ENCODE peak calls at places on chromosomes 4 and X, in ten cellular contexts. Y is endothelial cell; A is globus pallidus; Q is Daoy; L is endothelial cell of umbilical vein; H is lung; U is ACHN; F is substantia nigra; O is stimulated activated naive CD8-positive, alpha-beta T cell treated with anti-CD3 and anti-CD28 coated beads, Interleukin-15, Interleukin-2, amounts not matched to agents 100 U/mL and 50 U/mL, for 24 hours; R is kidney epithelial cell. X is an unnamed sample.
A peak's percentile ranks its signal among the peaks of the same experiment; 100 is the strongest.

GRCh38 chr4:24578364-24578763 is 6.0 kb downstream of the DHX15 start:
- DNase-seq in Y (no peak), A (no peak), Q (no peak), L (no peak), H (no peak), U (no peak), F (no peak), O (no peak), R (no peak), X (no peak)

GRCh38 chr4:53205970-53206369 is 159.9 kb downstream of the SCFD2 start:
- DNase-seq in Y (no peak), A (no peak), Q (no peak), L (no peak), H (no peak), U (no peak), F (no peak), O (no peak), R (no peak), X (no peak)

GRCh38 chr4:41538017-41538733 is at the start of gene LIMCH1:
- DNase-seq in Y (no peak), A (no peak), Q (peak; percentile 66), L (no peak), H (peak; percentile 46), U (no peak), F (no peak), O (no peak), R (no peak), X (peak; percentile 52)

GRCh38 chr4:42706086-42706485 is 49.2 kb upstream of the ATP8A1 start:
- DNase-seq in Y (no peak), A (no peak), Q (no peak), L (no peak), H (no peak), U (no peak), F (no peak), O (no peak), R (no peak), X (no peak)

GRCh38 chrX:96004386-96004785 is 680.3 kb upstream of the DIAPH2 start:
- DNase-seq in Y (no peak), A (no peak), Q (no peak), L (peak; percentile 84), H (no peak), U (no peak), F (no peak), O (no peak), R (peak; percentile 16), X (no peak)

GRCh38 chr4:147101678-147102077 is 156.0 kb upstream of the TTC29 start:
- DNase-seq in Y (no peak), A (no peak), Q (no peak), L (peak; percentile 28), H (no peak), U (no peak), F (no peak), O (no peak), R (no peak), X (no peak)

GRCh38 chr4:47642985-47643745 is 158.1 kb downstream of the ATP10D start:
- DNase-seq in Y (no peak), A (peak; percentile 19), Q (peak; percentile 53), L (no peak), H (no peak), U (no peak), F (no peak), O (no peak), R (peak; percentile 37), X (peak; percentile 48)

GRCh38 chr4:9983211-9983610 is 38.1 kb downstream of the SLC2A9 start:
- DNase-seq in Y (no peak), A (no peak), Q (no peak), L (no peak), H (peak; percentile 27), U (no peak), F (no peak), O (no peak), R (no peak), X (no peak)

GRCh38 chrX:39640866-39641265 is 456.9 kb downstream of the BCOR start:
- DNase-seq in Y (no peak), A (no peak), Q (no peak), L (no peak), H (no peak), U (no peak), F (no peak), O (no peak), R (no peak), X (no peak)

GRCh38 chr4:115110191-115111166 is 2.9 kb downstream of the NDST4 start:
- DNase-seq in Y (no peak), A (no peak), Q (no peak), L (no peak), H (no peak), U (no peak), F (no peak), O (no peak), R (no peak), X (no peak)

GRCh38 chrX:11423362-11423818 is 130.2 kb downstream of the AMELX start:
- DNase-seq in Y (no peak), A (peak; percentile 20), Q (peak; percentile 46), L (peak; percentile 15), H (peak; percentile 33), U (peak; percentile 17), F (no peak), O (no peak), R (peak; percentile 34), X (peak; percentile 25)

GRCh38 chr4:118823471-118823870 is 12.5 kb downstream of the SEC24D start:
- DNase-seq in Y (no peak), A (no peak), Q (no peak), L (no peak), H (peak; percentile 35), U (no peak), F (no peak), O (no peak), R (no peak), X (no peak)

GRCh38 chr4:13966241-13967195 is 339.0 kb upstream of the BOD1L1 start:
- DNase-seq in Y (no peak), A (no peak), Q (peak; percentile 76), L (peak; percentile 69), H (no peak), U (peak; percentile 65), F (no peak), O (no peak), R (peak; percentile 45), X (peak; percentile 62)

GRCh38 chr4:77697860-77698599 is 92.4 kb downstream of the CXCL13 start:
- DNase-seq in Y (peak; percentile 12), A (peak; percentile 44), Q (peak; percentile 56), L (peak; percentile 89), H (peak; percentile 33), U (peak; percentile 78), F (peak; percentile 4), O (no peak), R (peak; percentile 54), X (peak; percentile 65)

GRCh38 chr4:124684301-124684700 is 28.2 kb downstream of the ANKRD50 start:
- DNase-seq in Y (no peak), A (no peak), Q (no peak), L (peak; percentile 55), H (no peak), U (no peak), F (no peak), O (no peak), R (no peak), X (no peak)

GRCh38 chr4:185817403-185817818 is 5.4 kb upstream of the SORBS2 start:
- DNase-seq in Y (no peak), A (no peak), Q (no peak), L (no peak), H (peak; percentile 77), U (no peak), F (no peak), O (no peak), R (no peak), X (no peak)

GRCh38 chr4:42460043-42460442 is 62.8 kb downstream of the SHISA3 start:
- DNase-seq in Y (no peak), A (no peak), Q (no peak), L (no peak), H (no peak), U (no peak), F (no peak), O (no peak), R (no peak), X (no peak)

GRCh38 chr4:87574996-87575395 is 33.3 kb upstream of the DSPP start:
- DNase-seq in Y (no peak), A (no peak), Q (peak; percentile 11), L (no peak), H (peak; percentile 32), U (no peak), F (no peak), O (no peak), R (no peak), X (no peak)

GRCh38 chr4:155506761-155507160 is 130.0 kb upstream of the MAP9 start:
- DNase-seq in Y (no peak), A (no peak), Q (no peak), L (no peak), H (no peak), U (no peak), F (no peak), O (no peak), R (no peak), X (no peak)

GRCh38 chrX:153687121-153688039 is at the start of gene SLC6A8:
- DNase-seq in Y (peak; percentile 60), A (peak; percentile 67), Q (peak; percentile 72), L (peak; percentile 27), H (peak; percentile 50), U (peak; percentile 52), F (peak; percentile 25), O (peak; percentile 53), R (no peak), X (peak; percentile 92)

GRCh38 chrX:109840585-109840984 is 107.5 kb upstream of the ACSL4 start:
- DNase-seq in Y (no peak), A (peak; percentile 33), Q (peak; percentile 87), L (no peak), H (peak; percentile 38), U (peak; percentile 83), F (no peak), O (peak; percentile 20), R (peak; percentile 82), X (peak; percentile 68)

GRCh38 chr4:168920438-168921081 is 89.5 kb downstream of the CBR4 start:
- DNase-seq in Y (no peak), A (no peak), Q (no peak), L (no peak), H (no peak), U (no peak), F (no peak), O (no peak), R (no peak), X (no peak)

GRCh38 chr4:176788248-176788647 is 4.5 kb downstream of the VEGFC start:
- DNase-seq in Y (no peak), A (no peak), Q (no peak), L (no peak), H (no peak), U (peak; percentile 57), F (no peak), O (no peak), R (no peak), X (no peak)

GRCh38 chr4:7877131-7877530 is 62.5 kb downstream of the AFAP1 start:
- DNase-seq in Y (no peak), A (no peak), Q (no peak), L (no peak), H (no peak), U (no peak), F (no peak), O (no peak), R (no peak), X (no peak)

GRCh38 chr4:77092832-77093800 is 17.3 kb upstream of the CCNI start:
- DNase-seq in Y (no peak), A (no peak), Q (peak; percentile 47), L (peak; percentile 47), H (no peak), U (no peak), F (no peak), O (no peak), R (no peak), X (peak; percentile 50)

GRCh38 chr4:87007345-87008181 is 72.8 kb downstream of the AFF1 start:
- DNase-seq in Y (peak; percentile 50), A (peak; percentile 76), Q (peak; percentile 41), L (peak; percentile 71), H (peak; percentile 51), U (peak; percentile 52), F (peak; percentile 8), O (peak; percentile 62), R (no peak), X (peak; percentile 40)

GRCh38 chrX:47483310-47484268 is 567 bp upstream of the ZNF41 start:
- DNase-seq in Y (peak; percentile 12), A (no peak), Q (peak; percentile 40), L (peak; percentile 86), H (no peak), U (peak; percentile 28), F (no peak), O (peak; percentile 3), R (no peak), X (peak; percentile 17)

GRCh38 chrX:96436105-96436504 is 248.5 kb upstream of the DIAPH2 start:
- DNase-seq in Y (no peak), A (no peak), Q (no peak), L (peak; percentile 85), H (no peak), U (peak; percentile 23), F (no peak), O (no peak), R (no peak), X (peak; percentile 41)

X was measured in GM03348.